ENCODE peak calls at places on chromosomes 5 and 9, in five cellular contexts. L is stimulated activated CD4-positive, alpha-beta T cell treated with anti-CD3 and anti-CD28 coated beads, TNF-alpha, amount 100 ng/mL, for 4 hours; P is GM23338; A is endodermal cell; B is activated CD4-positive, alpha-beta T cell treated with anti-CD3 and anti-CD28 coated beads, Interleukin-2, amount 10 ng/mL, durations not matched to agents 7 days and 5 days. Y is an unnamed sample.

GRCh38 chr9:126689027-126689825 is 75.5 kb downstream of the LMX1B start:
- DNase-seq in L (no peak), P (no peak), A (no peak), B (no peak), Y (no peak)

GRCh38 chr5:77170196-77170595 is 40.3 kb upstream of the PDE8B start:
- DNase-seq in L (no peak), P (no peak), A (no peak), B (no peak), Y (no peak)

GRCh38 chr5:133467712-133468463 is 144.5 kb downstream of the FSTL4 start:
- DNase-seq in L (no peak), P (no peak), A (peak), B (no peak), Y (no peak)

GRCh38 chr5:179257190-179257741 is 88.0 kb downstream of the ADAMTS2 start:
- DNase-seq in L (no peak), P (no peak), A (peak), B (no peak), Y (no peak)

GRCh38 chr5:111407562-111407961 is 104.8 kb downstream of the STARD4 start:
- DNase-seq in L (no peak), P (no peak), A (no peak), B (no peak), Y (no peak)

GRCh38 chr5:167229751-167230150 is 1061.7 kb upstream of the WWC1 start:
- DNase-seq in L (no peak), P (no peak), A (no peak), B (no peak), Y (no peak)

GRCh38 chr9:88826651-88827245 is 164.5 kb upstream of the S1PR3 start:
- DNase-seq in L (no peak), P (no peak), A (no peak), B (no peak), Y (peak)

GRCh38 chr5:139711852-139712171 is 63.7 kb downstream of the CXXC5 start:
- DNase-seq in L (no peak), P (peak), A (peak), B (no peak), Y (no peak)

GRCh38 chr9:127455299-127455992 is 4.1 kb downstream of the LRSAM1 start:
- DNase-seq in L (no peak), P (no peak), A (peak), B (peak), Y (peak)

GRCh38 chr5:64884541-64884940 is 115.8 kb downstream of the CWC27 start:
- DNase-seq in L (no peak), P (no peak), A (no peak), B (no peak), Y (no peak)

GRCh38 chr9:89622933-89623861 is 18.4 kb downstream of the GADD45G start:
- DNase-seq in L (no peak), P (no peak), A (no peak), B (no peak), Y (no peak)